ENCODE peak calls at places on chromosomes 5 and 9, in six cellular contexts. F, H, Q, R, S and T are unnamed samples.

GRCh38 chr5:153147891-153148623 is 342.4 kb upstream of the GRIA1 start:
- DNase-seq in Q (no peak), R (peak; percentile 56), H (peak; percentile 54), S (peak; percentile 64), F (peak; percentile 72), T (peak; percentile 37)

GRCh38 chr9:9563817-9564216 is 1049.0 kb downstream of the PTPRD start:
- DNase-seq in S (no peak), R (no peak), Q (no peak), H (no peak), F (no peak), T (no peak)

GRCh38 chr5:83633285-83633684 is 87.4 kb downstream of the HAPLN1 start:
- DNase-seq in H (no peak), Q (no peak), S (no peak), R (no peak), F (no peak), T (no peak)

GRCh38 chr5:14429614-14430013 is 152.0 kb upstream of the OTULINL start:
- DNase-seq in Q (no peak), F (no peak), R (no peak), H (no peak), S (no peak), T (no peak)

GRCh38 chr9:125413579-125413978 is 152.0 kb downstream of the GAPVD1 start:
- DNase-seq in Q (no peak), F (no peak), S (no peak), R (no peak), H (no peak), T (no peak)

GRCh38 chr5:45694255-45694834 is 1.8 kb downstream of the HCN1 start:
- DNase-seq in R (no peak), Q (no peak), H (no peak), F (no peak), S (no peak), T (no peak)

GRCh38 chr5:68646142-68646541 is 430.6 kb downstream of the PIK3R1 start:
- DNase-seq in R (no peak), S (peak; percentile 45), H (no peak), Q (no peak), F (peak; percentile 10), T (no peak)

GRCh38 chr5:1278656-1279442 is 16.0 kb downstream of the TERT start:
- DNase-seq in S (no peak), F (no peak), H (no peak), R (no peak), Q (no peak), T (no peak)

GRCh38 chr5:76476639-76477038 is 73.6 kb downstream of the IQGAP2 start:
- DNase-seq in Q (no peak), H (no peak), S (no peak), R (no peak), F (no peak), T (no peak)

GRCh38 chr9:111961575-111961974 is 65.0 kb downstream of the UGCG start:
- DNase-seq in H (no peak), R (peak; percentile 72), S (no peak), F (peak; percentile 82), Q (peak; percentile 39), T (no peak)

GRCh38 chr9:136978073-136978864 is 965 bp downstream of the PTGDS start:
- DNase-seq in F (peak; percentile 27), H (peak; percentile 95), S (peak; percentile 76), Q (peak; percentile 73), R (peak; percentile 82), T (peak; percentile 100)

GRCh38 chr5:116938488-116938887 is 363.9 kb upstream of the SEMA6A start:
- DNase-seq in S (no peak), Q (no peak), R (no peak), H (no peak), F (no peak), T (peak; percentile 8)

GRCh38 chr9:91273853-91274552 is 87.7 kb downstream of the AUH start:
- DNase-seq in F (peak; percentile 63), S (peak; percentile 26), R (peak; percentile 29), Q (no peak), H (no peak), T (no peak)

GRCh38 chr5:132067451-132067850 is 6.1 kb upstream of the CSF2 start:
- DNase-seq in H (no peak), R (no peak), F (no peak), S (no peak), Q (no peak), T (no peak)

GRCh38 chr9:136714876-136715239 is 2.5 kb downstream of the DIPK1B start:
- DNase-seq in Q (no peak), H (no peak), S (no peak), F (no peak), R (no peak), T (no peak)

GRCh38 chr5:41057940-41058339 is 13.2 kb downstream of the MROH2B start:
- DNase-seq in S (no peak), H (no peak), F (no peak), Q (no peak), R (no peak), T (no peak)

GRCh38 chr9:131656356-131657030 is 83.4 kb downstream of the RAPGEF1 start:
- DNase-seq in Q (peak; percentile 93), S (no peak), H (peak; percentile 58), F (no peak), R (no peak), T (no peak)

GRCh38 chr5:153515269-153515668 is 24.8 kb downstream of the GRIA1 start:
- DNase-seq in S (peak; percentile 51), H (no peak), F (peak; percentile 46), Q (no peak), R (peak; percentile 67), T (no peak)

GRCh38 chr9:121714075-121714705 is 62.8 kb downstream of the DAB2IP start:
- DNase-seq in S (no peak), R (no peak), F (no peak), Q (no peak), H (no peak), T (no peak)

GRCh38 chr5:79143684-79144379 is 32.2 kb downstream of the BHMT start:
- DNase-seq in F (peak; percentile 67), S (no peak), Q (no peak), H (no peak), R (no peak), T (no peak)

GRCh38 chr5:176704817-176705216 is 57.5 kb downstream of the TSPAN17 start:
- DNase-seq in R (no peak), H (no peak), F (no peak), Q (no peak), S (no peak), T (no peak)

GRCh38 chr5:102801375-102801774 is 46.3 kb downstream of the PAM start:
- DNase-seq in S (no peak), F (peak; percentile 36), R (no peak), H (no peak), Q (no peak), T (no peak)

GRCh38 chr5:80885698-80886000 is 74.5 kb upstream of the RASGRF2 start:
- DNase-seq in H (no peak), F (peak; percentile 17), S (peak; percentile 10), Q (no peak), R (no peak), T (no peak)

GRCh38 chr5:159515909-159516415 is 185.7 kb upstream of the IL12B start:
- DNase-seq in H (peak; percentile 68), Q (peak; percentile 80), F (peak; percentile 61), R (peak; percentile 44), S (peak; percentile 65), T (peak; percentile 68)

GRCh38 chr9:127838375-127839078 is 15.9 kb downstream of the ENG start:
- DNase-seq in F (peak; percentile 95), H (peak; percentile 62), R (peak; percentile 94), S (peak; percentile 99), Q (peak; percentile 81), T (peak; percentile 66)

GRCh38 chr9:110640736-110641135 is 27.9 kb upstream of the MUSK start:
- DNase-seq in H (no peak), S (peak; percentile 39), R (no peak), F (peak; percentile 45), Q (no peak), T (no peak)

GRCh38 chr5:83472508-83473343 is 1.2 kb downstream of the VCAN start:
- DNase-seq in Q (peak; percentile 27), R (peak; percentile 36), S (peak; percentile 55), F (peak; percentile 22), H (peak; percentile 42), T (peak; percentile 64)

GRCh38 chr5:146618434-146618833 is 102.4 kb upstream of the GPR151 start:
- DNase-seq in Q (no peak), R (no peak), S (no peak), F (no peak), H (no peak), T (no peak)

DNA sequence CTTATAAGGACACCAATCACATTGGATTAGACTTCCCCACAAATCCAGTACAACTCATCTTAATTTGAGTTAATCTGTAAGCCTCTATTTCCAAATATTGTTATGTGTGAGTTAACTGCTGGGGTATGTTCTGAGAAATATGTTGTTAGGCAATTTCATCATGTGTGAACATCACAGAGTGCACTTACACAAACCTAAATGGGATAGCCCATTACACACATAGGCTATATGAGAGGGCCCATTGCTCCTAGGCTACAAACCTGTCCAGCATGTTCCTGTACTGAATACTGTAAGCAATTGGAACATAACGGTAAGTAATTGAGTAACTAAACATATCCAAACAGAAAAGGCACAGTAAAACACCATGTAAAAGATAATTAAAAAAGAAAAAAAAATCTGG is 19.1 kb upstream of the ARSI start:
- DNase-seq in H (no peak), F (no peak), Q (no peak), R (peak; percentile 53), S (no peak), T (no peak)
- H3K4me3 ChIP-seq in H (no peak overlapping the region), F (no peak overlapping the region), Q (no peak overlapping the region), R (no peak overlapping the region), S (no peak overlapping the region), T (no peak overlapping the region)

DNA sequence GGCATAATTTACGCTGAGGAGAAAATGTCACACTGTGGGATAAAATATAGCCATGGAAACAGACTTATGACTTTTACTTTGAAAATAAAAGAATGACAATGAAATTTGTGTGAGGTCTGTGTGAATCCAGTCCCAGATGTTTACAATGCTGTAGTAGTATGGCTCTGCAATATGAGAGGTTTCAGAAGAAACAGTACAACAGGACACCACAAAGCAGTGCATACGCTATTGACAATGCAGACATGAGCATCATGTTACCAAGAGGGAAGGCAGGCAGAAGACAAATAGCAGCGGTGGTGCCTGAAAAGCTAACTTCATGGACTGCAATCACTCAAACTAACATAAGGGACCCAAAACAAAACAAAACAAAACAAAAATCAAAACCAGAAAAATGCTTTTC is 1.8 kb downstream of the FGF10 start:
- DNase-seq in R (no peak), S (no peak), H (peak; percentile 16), Q (no peak), F (no peak), T (no peak)
- H3K4me3 ChIP-seq in R (no peak overlapping the region), S (no peak overlapping the region), H (peak overlapping the region; percentile 53), Q (peak overlapping the region; percentile 54), F (peak overlapping the region; percentile 79), T (no peak overlapping the region)

DNA sequence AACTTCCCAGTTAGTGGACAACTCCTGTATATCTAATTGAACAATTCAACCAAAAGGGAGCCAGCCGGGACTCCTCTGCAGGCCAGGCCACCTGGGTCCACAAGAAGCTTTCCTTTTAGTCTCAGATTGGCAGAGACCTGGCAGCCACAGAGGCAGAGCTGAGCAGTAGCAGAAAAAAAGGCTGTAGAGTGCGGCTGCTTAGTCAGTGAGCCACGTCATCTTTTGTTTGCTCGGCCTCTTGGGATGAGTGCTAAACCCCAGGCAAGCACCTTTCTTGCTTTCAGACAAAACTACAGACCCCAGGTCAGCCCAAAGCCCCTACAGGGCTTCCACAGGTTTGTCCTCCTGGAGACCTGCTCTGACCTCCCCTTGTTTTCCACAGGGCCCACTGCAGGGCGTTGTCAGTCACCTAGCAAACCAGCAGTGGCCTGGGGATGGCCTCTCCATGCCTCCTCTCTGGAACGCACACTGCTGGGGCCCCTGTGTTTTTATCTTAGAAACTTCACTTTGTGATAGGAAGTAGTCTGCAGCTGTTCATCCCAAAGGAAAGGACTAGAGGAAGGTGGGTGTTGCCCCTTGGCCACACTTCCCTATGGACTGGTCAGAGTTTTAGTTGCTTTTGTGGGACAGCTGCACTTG is 49.9 kb downstream of the SHB start:
- DNase-seq in S (peak; percentile 77), R (peak; percentile 71), Q (peak; percentile 81), H (no peak), F (peak; percentile 93), T (no peak)
- H3K4me3 ChIP-seq in S (no peak overlapping the region), R (no peak overlapping the region), Q (no peak overlapping the region), H (no peak overlapping the region), F (no peak overlapping the region), T (no peak overlapping the region)

GRCh38 chr5:141402553-141403328 is at the start of gene PCDHGA9:
- DNase-seq in H (no peak), Q (no peak), R (peak; percentile 37), F (peak; percentile 24), S (peak; percentile 41), T (peak; percentile 78)
- H3K4me3 ChIP-seq in H (no peak within 1 kb of the TSS), Q (peak within 1 kb of the TSS; percentile 31), R (peak within 1 kb of the TSS; percentile 43), F (peak within 1 kb of the TSS; percentile 25), S (peak within 1 kb of the TSS; percentile 12), T (no peak within 1 kb of the TSS)